ENCODE peak calls at places on chromosomes 11 and 22, in five cellular contexts. F is kidney, Y is left ventricle myocardium inferior, I is A549, A is heart left ventricle. H is an unnamed sample.

GRCh38 chr11:114092478-114092877 is 33.0 kb downstream of the ZBTB16 start:
- DNase-seq in I (no peak), A (no peak), Y (no peak), F (no peak), H (no peak)

GRCh38 chr22:24289781-24290181 is 19.1 kb downstream of the SPECC1L start:
- DNase-seq in A (no peak), I (no peak), Y (no peak), F (no peak), H (peak; percentile 23)

GRCh38 chr22:46673677-46674236 is 53.6 kb downstream of the GRAMD4 start:
- DNase-seq in A (no peak), F (no peak), Y (no peak), I (no peak), H (no peak)

GRCh38 chr11:36411202-36411640 is 98.9 kb downstream of the TRAF6 start:
- DNase-seq in A (peak; percentile 33), Y (no peak), I (no peak), F (no peak), H (no peak)

GRCh38 chr22:29072193-29072978 is 449 bp upstream of the KREMEN1 start:
- DNase-seq in Y (peak; percentile 90), A (peak; percentile 86), F (peak; percentile 98), I (peak; percentile 72), H (no peak)

GRCh38 chr11:40879911-40880310 is 579.5 kb downstream of the LRRC4C start:
- DNase-seq in I (no peak), A (no peak), F (no peak), Y (no peak), H (no peak)

GRCh38 chr11:78310500-78310909 is 107.1 kb downstream of the GAB2 start:
- DNase-seq in Y (peak; percentile 81), A (peak; percentile 77), F (peak; percentile 84), I (no peak), H (no peak)

GRCh38 chr11:128417607-128418324 is 169.6 kb downstream of the ETS1 start:
- DNase-seq in F (no peak), A (peak; percentile 13), Y (no peak), I (no peak), H (peak; percentile 89)

GRCh38 chr11:83151274-83151977 is 5.5 kb upstream of the PCF11 start:
- DNase-seq in A (no peak), F (no peak), I (peak; percentile 53), Y (no peak), H (no peak)

GRCh38 chr11:2156416-2157182 is 4.4 kb downstream of the INS start:
- DNase-seq in I (peak; percentile 62), Y (peak; percentile 65), A (peak; percentile 65), F (no peak), H (peak; percentile 45)

GRCh38 chr11:65501530-65502273 is 2.9 kb downstream of the MALAT1 start:
- DNase-seq in A (no peak), F (no peak), Y (no peak), I (peak; percentile 67), H (peak; percentile 64)

GRCh38 chr22:46055176-46055850 is 78.4 kb upstream of the WNT7B start:
- DNase-seq in F (peak; percentile 90), I (no peak), A (no peak), Y (peak; percentile 63), H (no peak)

GRCh38 chr22:45994516-45995404 is 17.8 kb upstream of the WNT7B start:
- DNase-seq in A (peak; percentile 86), F (peak; percentile 94), Y (peak; percentile 85), I (peak; percentile 49), H (peak; percentile 58)

GRCh38 chr11:116164843-116165242 is 607.9 kb downstream of the BUD13 start:
- DNase-seq in I (no peak), A (no peak), Y (no peak), F (no peak), H (no peak)

GRCh38 chr22:22720724-22721261 is 76.4 kb downstream of the GGTLC2 start:
- DNase-seq in A (no peak), Y (no peak), F (no peak), I (no peak), H (no peak)

GRCh38 chr11:50078001-50078400 is 45.3 kb downstream of the OR4C45 start:
- DNase-seq in Y (no peak), I (no peak), A (no peak), F (no peak), H (no peak)

GRCh38 chr22:48456449-48456848 is 1371.2 kb downstream of the BRD1 start:
- DNase-seq in I (no peak), A (no peak), F (no peak), Y (no peak), H (no peak)

GRCh38 chr11:4071828-4072421 is 22.7 kb upstream of the RRM1 start:
- DNase-seq in I (no peak), F (no peak), Y (no peak), A (no peak), H (no peak)

GRCh38 chr11:727281-727701 is 20.0 kb upstream of the TALDO1 start:
- DNase-seq in Y (no peak), F (peak; percentile 74), A (no peak), I (no peak), H (no peak)

GRCh38 chr11:115199501-115199900 is 304.7 kb downstream of the CADM1 start:
- DNase-seq in Y (no peak), F (no peak), A (no peak), I (no peak), H (no peak)

GRCh38 chr11:290621-291231 is 1.8 kb downstream of the PGGHG start:
- DNase-seq in I (no peak), F (peak; percentile 76), Y (peak; percentile 12), A (no peak), H (no peak)

DNA sequence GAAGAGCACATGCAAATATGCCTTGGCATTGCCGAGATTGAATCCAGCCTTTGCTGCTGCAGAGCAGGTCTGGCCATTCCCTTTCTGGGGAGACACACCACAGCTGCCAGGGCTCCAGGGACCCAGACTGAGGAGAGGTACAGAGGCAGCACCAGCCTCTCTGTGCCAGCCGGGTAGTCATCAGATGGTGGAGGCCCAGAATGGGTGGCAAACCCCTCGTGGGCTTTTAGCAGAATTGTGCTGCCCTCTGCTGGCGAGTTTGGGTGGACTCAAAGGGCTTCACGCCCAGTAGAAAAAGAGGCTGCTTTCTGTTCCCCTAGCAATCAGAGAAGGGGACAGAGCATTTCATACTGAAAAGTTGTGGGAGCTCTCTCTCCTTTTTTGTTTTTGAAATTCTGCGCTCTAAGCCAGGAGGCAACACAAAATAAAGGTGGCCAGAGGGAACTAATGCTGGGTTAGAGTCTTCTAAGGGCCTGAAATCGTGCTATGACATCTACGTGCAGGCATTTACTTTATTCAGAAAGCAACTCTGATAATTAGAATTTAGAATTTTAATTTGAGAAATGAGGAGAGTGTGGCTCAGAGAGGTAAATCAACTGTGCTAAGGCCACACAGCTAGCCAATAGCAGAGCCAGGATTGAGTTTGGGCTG is 158.8 kb upstream of the NAV2 start:
- DNase-seq in Y (peak; percentile 76), F (peak; percentile 88), I (peak; percentile 67), A (peak; percentile 80), H (peak; percentile 53)
- TF ChIP-seq CTCF in Y (peak; percentile 90), F (peak; percentile 85), I (peak; percentile 92), A (peak; percentile 84), H (peak; percentile 98)

GRCh38 chr11:76782526-76783293 is 446 bp upstream of the TSKU start:
- DNase-seq in Y (peak; percentile 91), I (peak; percentile 95), F (peak; percentile 96), A (peak; percentile 87), H (peak; percentile 87)
- TF ChIP-seq CTCF in Y (peak; percentile 7), I (no peak), F (no peak), A (no peak), H (peak; percentile 19)

DNA sequence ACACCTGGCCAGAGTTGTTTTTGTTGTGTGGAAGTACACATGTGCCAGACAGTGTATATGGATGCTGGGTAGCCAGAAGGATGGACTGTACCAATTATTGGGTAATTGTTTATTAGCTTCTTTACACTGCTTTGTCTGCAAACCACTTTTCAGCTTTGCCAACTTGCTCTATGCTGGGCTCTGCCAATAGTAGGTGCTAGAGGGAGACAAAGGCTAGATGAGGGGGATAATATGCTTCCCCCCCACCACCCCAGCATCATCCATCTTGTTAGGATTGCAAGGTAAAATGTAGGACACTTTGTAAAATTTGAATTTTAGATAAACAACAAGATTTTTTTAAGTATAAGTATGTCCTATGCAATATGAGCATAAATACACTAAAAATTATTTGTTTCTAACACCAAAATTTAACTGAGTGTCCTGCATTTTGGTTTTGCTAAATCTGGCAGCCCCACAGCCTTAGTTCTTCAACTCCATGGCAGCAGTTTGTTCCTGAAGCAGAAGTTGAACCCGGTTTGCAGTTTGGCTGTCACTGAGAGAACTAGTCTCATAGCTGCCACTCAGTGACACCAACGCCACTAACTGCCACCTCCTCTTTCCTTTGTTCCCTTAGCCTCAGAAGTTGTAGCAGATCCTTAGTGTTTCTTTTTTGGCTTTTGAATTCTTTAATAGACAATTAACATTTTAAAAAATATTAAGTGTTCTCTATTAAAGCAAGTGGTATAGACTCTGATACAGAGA is 78.8 kb downstream of the CCDC81 start:
- DNase-seq in Y (no peak), I (no peak), A (no peak), F (no peak), H (no peak)
- TF ChIP-seq CTCF in Y (no peak), I (no peak), A (no peak), F (no peak), H (peak; percentile 41)

GRCh38 chr22:35116817-35117216 is 50.9 kb downstream of the ISX start:
- DNase-seq in I (no peak), Y (no peak), A (no peak), F (no peak), H (no peak)
- TF ChIP-seq CTCF in I (no peak), Y (no peak), A (no peak), F (no peak), H (no peak)

GRCh38 chr11:134763030-134763388 is 351.0 kb upstream of the B3GAT1 start:
- DNase-seq in F (no peak), A (no peak), Y (no peak), I (no peak), H (no peak)

GRCh38 chr11:134764966-134765365 is 352.9 kb upstream of the B3GAT1 start:
- DNase-seq in Y (no peak), A (no peak), F (no peak), I (no peak), H (no peak)

GRCh38 chr11:134762248-134763029 is 350.4 kb upstream of the B3GAT1 start:
- DNase-seq in I (no peak), Y (no peak), F (peak; percentile 87), A (no peak), H (no peak)

GRCh38 chr11:134765565-134765964 is 353.5 kb upstream of the B3GAT1 start:
- DNase-seq in Y (no peak), F (no peak), A (no peak), I (no peak), H (no peak)

DNA sequence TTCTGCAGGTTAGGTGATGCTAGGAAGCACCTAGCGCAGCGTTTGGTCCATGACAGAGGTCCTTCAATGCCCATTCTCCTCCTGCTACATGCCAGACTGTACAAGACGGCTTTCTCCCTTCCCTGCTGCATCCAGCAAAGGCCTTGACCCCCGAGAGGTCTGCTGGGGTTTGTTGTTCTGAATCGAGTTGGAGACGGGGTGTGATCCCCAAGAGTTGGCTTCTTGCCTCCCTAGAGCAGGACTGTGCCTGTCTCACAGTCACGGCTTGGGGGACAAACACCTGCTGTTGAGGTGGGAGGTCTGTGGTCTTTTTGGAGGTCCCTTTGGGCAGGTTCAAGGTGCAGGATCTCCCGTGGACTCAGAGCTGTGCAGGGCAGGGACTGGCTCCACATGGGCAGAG is 352.3 kb upstream of the B3GAT1 start:
- DNase-seq in A (no peak), F (no peak), Y (no peak), I (no peak), H (no peak)
- TF ChIP-seq CTCF in A (no peak), F (no peak), Y (no peak), I (no peak), H (no peak)

GRCh38 chr11:119432484-119433368 is 9.8 kb upstream of the THY1 start:
- DNase-seq in A (no peak), I (no peak), F (no peak), Y (no peak), H (peak; percentile 61)
- TF ChIP-seq CTCF in A (no peak), I (no peak), F (no peak), Y (no peak), H (no peak)

GRCh38 chr11:102794382-102794781 is 3.6 kb downstream of the MMP1 start:
- DNase-seq in A (no peak), Y (no peak), F (no peak), I (peak; percentile 47), H (peak; percentile 29)
- TF ChIP-seq CTCF in A (peak; percentile 15), Y (peak; percentile 22), F (no peak), I (peak; percentile 14), H (peak; percentile 76)